ENCODE peak calls at places on chromosomes 7 and 10, in eight cellular contexts. R, G, W, N, P, E, A and X are unnamed samples.

GRCh38 chr7:92641921-92642511 is 51.8 kb upstream of the FAM133B start:
- DNase-seq in R (no peak), G (no peak), W (no peak), N (peak; percentile 86), P (no peak), E (no peak), A (no peak), X (peak; percentile 85)

GRCh38 chr7:37151741-37152413 is 296.8 kb downstream of the ELMO1 start:
- DNase-seq in R (no peak), G (no peak), W (no peak), N (no peak), P (no peak), E (no peak), A (no peak), X (no peak)

GRCh38 chr7:3176112-3176836 is 124.8 kb upstream of the SDK1 start:
- DNase-seq in R (no peak), G (no peak), W (peak; percentile 6), N (no peak), P (no peak), E (no peak), A (no peak), X (no peak)

GRCh38 chr7:151377406-151377805 is 32.4 kb downstream of the WDR86 start:
- DNase-seq in R (no peak), G (no peak), W (no peak), N (no peak), P (no peak), E (no peak), A (no peak), X (no peak)

GRCh38 chr7:118657391-118658005 is 433.0 kb downstream of the ANKRD7 start:
- DNase-seq in R (no peak), G (no peak), W (no peak), N (no peak), P (no peak), E (no peak), A (no peak), X (no peak)

GRCh38 chr7:116953372-116953726 is at the start of gene ST7:
- DNase-seq in R (peak; percentile 38), G (peak; percentile 43), W (no peak), N (peak; percentile 68), P (peak; percentile 60), E (no peak), A (peak; percentile 51), X (peak; percentile 58)

GRCh38 chr7:56105508-56105907 is 768 bp downstream of the CHCHD2 start:
- DNase-seq in R (no peak), G (no peak), W (no peak), N (peak; percentile 94), P (peak; percentile 46), E (no peak), A (no peak), X (peak; percentile 63)

GRCh38 chr7:138525757-138526156 is 65.7 kb downstream of the TRIM24 start:
- DNase-seq in R (no peak), G (no peak), W (no peak), N (no peak), P (no peak), E (no peak), A (no peak), X (no peak)

GRCh38 chr7:105013283-105013817 is 655 bp upstream of the KMT2E start:
- DNase-seq in R (peak; percentile 95), G (peak; percentile 91), W (peak; percentile 96), N (peak; percentile 93), P (peak; percentile 87), E (peak; percentile 96), A (peak; percentile 94), X (peak; percentile 85)

GRCh38 chr10:92241158-92241500 is 49.7 kb downstream of the CPEB3 start:
- DNase-seq in R (no peak), G (no peak), W (no peak), N (peak; percentile 9), P (no peak), E (no peak), A (no peak), X (no peak)

GRCh38 chr7:157033483-157034473 is 23.3 kb upstream of the MNX1 start:
- DNase-seq in R (no peak), G (no peak), W (no peak), N (no peak), P (no peak), E (no peak), A (no peak), X (no peak)

GRCh38 chr7:157035302-157035701 is 24.8 kb upstream of the MNX1 start:
- DNase-seq in R (no peak), G (no peak), W (no peak), N (no peak), P (no peak), E (no peak), A (no peak), X (no peak)

GRCh38 chr7:157037635-157038034 is 27.2 kb upstream of the MNX1 start:
- DNase-seq in R (no peak), G (no peak), W (no peak), N (no peak), P (no peak), E (no peak), A (no peak), X (no peak)

GRCh38 chr7:157035979-157036378 is 25.5 kb upstream of the MNX1 start:
- DNase-seq in R (no peak), G (no peak), W (no peak), N (no peak), P (no peak), E (no peak), A (no peak), X (no peak)

DNA sequence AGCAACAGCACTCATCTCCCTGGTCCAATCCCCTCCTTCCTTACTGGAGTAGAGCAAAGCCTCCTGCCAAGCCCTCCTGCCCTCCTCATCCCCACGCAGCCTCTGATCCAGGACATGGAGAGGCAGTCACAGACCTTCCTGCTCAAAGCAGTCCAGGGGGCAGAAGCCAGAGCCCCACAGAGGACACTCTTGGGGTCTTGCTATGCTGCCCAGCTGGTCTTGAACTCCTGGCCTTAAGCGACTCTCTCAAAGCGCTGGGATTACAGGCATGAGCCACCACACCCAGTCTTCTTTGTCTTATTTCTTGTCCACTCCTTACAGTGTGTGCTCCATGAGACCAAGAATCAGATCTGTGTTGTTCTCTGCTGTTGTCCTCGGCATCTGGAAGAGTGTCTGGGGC is 26.6 kb upstream of the MNX1 start:
- DNase-seq in R (no peak), G (no peak), W (no peak), N (no peak), P (no peak), E (no peak), A (no peak), X (no peak)
- H3K27me3 ChIP-seq in R (peaks cover 29% of the 10 kb centered on the region), G (no peaks in the 10 kb centered on the region), W (peaks cover 24% of the 10 kb centered on the region), N (peaks cover 17% of the 10 kb centered on the region), P (no peaks in the 10 kb centered on the region), E (no peaks in the 10 kb centered on the region), A (peaks cover 95% of the 10 kb centered on the region), X (no peaks in the 10 kb centered on the region)

DNA sequence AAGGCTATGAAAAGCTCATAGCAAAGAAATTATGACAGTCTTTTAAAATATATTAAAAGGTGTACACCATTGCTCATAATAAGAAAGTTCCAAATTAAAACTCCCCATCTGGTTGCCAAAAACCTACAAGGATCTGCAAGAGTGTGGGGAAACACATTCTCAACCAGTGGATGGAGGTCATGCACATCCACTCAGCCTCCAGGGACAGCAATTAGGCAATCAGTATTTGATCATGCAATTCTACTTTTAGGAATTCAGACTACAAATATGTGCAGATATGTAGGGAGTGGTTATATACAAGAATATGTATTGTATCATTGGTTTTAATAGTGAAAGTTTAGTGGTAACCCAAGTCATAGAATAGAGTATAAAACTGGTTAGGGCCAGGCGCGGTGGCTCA is 157.8 kb downstream of the FGFR2 start:
- DNase-seq in R (no peak), G (peak; percentile 57), W (no peak), N (no peak), P (no peak), E (no peak), A (no peak), X (no peak)
- H3K27ac ChIP-seq in R (no peak overlapping the region), G (no peak overlapping the region), W (no peak overlapping the region), N (no peak overlapping the region), P (no peak overlapping the region), E (no peak overlapping the region), A (no peak overlapping the region), X (no peak overlapping the region)

DNA sequence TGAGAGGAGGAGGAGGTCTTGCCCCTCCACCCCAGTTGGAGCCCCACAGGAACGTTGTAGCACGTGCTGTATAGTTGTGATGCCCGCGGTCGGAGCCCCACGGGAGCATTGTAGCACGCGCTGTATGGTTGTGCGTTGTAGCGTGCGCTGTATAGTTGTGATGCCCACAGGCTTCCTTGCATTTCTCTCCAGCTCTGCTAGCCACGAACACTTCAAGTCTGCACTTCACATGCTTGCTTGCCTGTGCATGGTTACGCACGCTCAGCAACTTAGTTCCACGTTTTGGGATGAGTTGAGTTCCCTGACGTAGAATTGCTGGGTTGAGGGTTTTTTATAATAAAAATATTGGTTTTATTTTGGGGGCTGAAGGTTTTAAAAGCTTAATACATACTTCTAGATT is 41.6 kb downstream of the DNAJB6 start:
- DNase-seq in R (no peak), G (no peak), W (no peak), N (no peak), P (no peak), E (no peak), A (no peak), X (no peak)
- TF ChIP-seq CTCF in R (no peak), G (no peak), W (no peak), N (no peak), P (no peak), E (no peak), A (no peak), X (no peak)

GRCh38 chr10:101230185-101230917 is 1.1 kb upstream of the LBX1 start:
- DNase-seq in R (no peak), G (no peak), W (no peak), N (no peak), P (no peak), E (no peak), A (no peak), X (no peak)

GRCh38 chr10:101233863-101234262 is 4.6 kb upstream of the LBX1 start:
- DNase-seq in R (no peak), G (no peak), W (no peak), N (no peak), P (no peak), E (no peak), A (no peak), X (no peak)

GRCh38 chr10:101231092-101231491 is 1.8 kb upstream of the LBX1 start:
- DNase-seq in R (no peak), G (no peak), W (no peak), N (no peak), P (no peak), E (no peak), A (no peak), X (no peak)

GRCh38 chr10:101233443-101233842 is 4.2 kb upstream of the LBX1 start:
- DNase-seq in R (no peak), G (no peak), W (no peak), N (no peak), P (no peak), E (no peak), A (no peak), X (no peak)

DNA sequence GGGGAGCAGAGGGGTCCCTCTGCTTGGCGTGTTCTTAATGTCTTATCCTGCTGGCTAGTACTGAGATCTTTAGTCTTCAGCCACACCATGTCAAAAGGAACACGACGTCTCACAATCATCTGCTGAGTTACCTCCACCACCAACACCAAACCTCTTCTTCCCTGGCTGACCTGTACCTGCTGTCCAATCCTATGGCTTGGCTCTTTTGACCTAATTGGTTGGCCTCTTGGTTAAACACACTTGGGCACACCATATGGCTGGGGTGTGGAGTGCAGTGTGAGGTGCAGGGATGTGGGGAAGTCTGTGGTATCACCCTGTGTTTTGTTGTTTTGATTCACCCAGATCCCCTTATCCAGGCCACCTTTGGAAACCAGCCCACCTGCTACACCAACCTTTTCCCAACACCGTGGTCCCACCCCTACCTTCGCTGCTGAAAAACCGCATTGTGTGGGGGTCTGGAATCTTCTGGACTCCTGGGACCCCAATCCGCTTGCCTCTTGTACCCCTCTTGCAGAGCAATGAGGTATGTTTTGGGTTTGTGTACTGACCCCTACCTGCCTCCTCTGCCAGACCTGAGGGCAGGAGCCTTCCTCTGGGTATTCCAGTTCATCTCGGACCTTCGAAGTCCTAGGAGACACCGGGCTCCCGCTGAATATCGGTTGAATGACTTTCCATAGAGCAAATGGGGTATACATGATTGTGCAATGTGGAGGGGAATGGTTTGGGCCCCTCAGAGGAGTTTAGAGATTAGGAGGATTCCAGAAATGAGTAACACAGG is 2.8 kb upstream of the LBX1 start:
- DNase-seq in R (no peak), G (no peak), W (no peak), N (no peak), P (no peak), E (no peak), A (no peak), X (no peak)
- H3K27me3 ChIP-seq in R (peaks cover 100% of the 10 kb centered on the region), G (peaks cover 99% of the 10 kb centered on the region), W (peaks cover 100% of the 10 kb centered on the region), N (peaks cover 96% of the 10 kb centered on the region), P (peaks cover 18% of the 10 kb centered on the region), E (peaks cover 94% of the 10 kb centered on the region), A (peaks cover 100% of the 10 kb centered on the region), X (peaks cover 100% of the 10 kb centered on the region)